ENCODE peak calls at places on chromosomes 11 and 22, in seven cellular contexts. One of them, this sample, is unnamed. For H3K9me3, the result is how much of the 10 kb centered on the place peaks cover.

GRCh38 chr11:114912826-114913225 is 234.5 kb downstream of the NXPE2 start:
- DNase-seq in CD4-positive, alpha-beta memory T cell: no peak
- DNase-seq in Caco-2: no peak
- DNase-seq in AG04450: no peak
- DNase-seq in body of pancreas: no peak
- DNase-seq in A549: no peak
- DNase-seq in IMR-90: no peak
- DNase-seq in this sample: no peak

GRCh38 chr11:84249344-84250135 is 963.4 kb upstream of the CCDC90B start:
- DNase-seq in Caco-2: no peak
- DNase-seq in IMR-90: no peak
- DNase-seq in body of pancreas: no peak
- DNase-seq in A549: no peak
- DNase-seq in AG04450: no peak
- DNase-seq in CD4-positive, alpha-beta memory T cell: no peak
- DNase-seq in this sample: no peak

GRCh38 chr11:64233913-64234839 is at the start of gene VEGFB:
- DNase-seq in CD4-positive, alpha-beta memory T cell: peak
- DNase-seq in IMR-90: peak
- DNase-seq in Caco-2: peak
- DNase-seq in body of pancreas: peak
- DNase-seq in AG04450: no peak
- DNase-seq in A549: no peak
- DNase-seq in this sample: peak

GRCh38 chr22:29112102-29112501 is 39.3 kb downstream of the KREMEN1 start:
- DNase-seq in CD4-positive, alpha-beta memory T cell: no peak
- DNase-seq in A549: no peak
- DNase-seq in Caco-2: no peak
- DNase-seq in IMR-90: no peak
- DNase-seq in AG04450: no peak
- DNase-seq in body of pancreas: no peak
- DNase-seq in this sample: no peak

GRCh38 chr22:33756508-33756949 is 163.7 kb downstream of the LARGE1 start:
- DNase-seq in AG04450: no peak
- DNase-seq in A549: no peak
- DNase-seq in Caco-2: no peak
- DNase-seq in body of pancreas: no peak
- DNase-seq in IMR-90: no peak
- DNase-seq in CD4-positive, alpha-beta memory T cell: no peak
- DNase-seq in this sample: no peak

GRCh38 chr22:21816787-21817496 is 50.5 kb downstream of the MAPK1 start:
- DNase-seq in CD4-positive, alpha-beta memory T cell: peak
- DNase-seq in IMR-90: peak
- DNase-seq in A549: peak
- DNase-seq in body of pancreas: peak
- DNase-seq in Caco-2: no peak
- DNase-seq in AG04450: peak
- DNase-seq in this sample: peak

GRCh38 chr11:19673924-19674390 is 38.7 kb upstream of the NAV2 start:
- DNase-seq in CD4-positive, alpha-beta memory T cell: no peak
- DNase-seq in body of pancreas: peak
- DNase-seq in IMR-90: no peak
- DNase-seq in A549: no peak
- DNase-seq in AG04450: no peak
- DNase-seq in Caco-2: no peak
- DNase-seq in this sample: no peak

GRCh38 chr11:44049832-44050231 is 2.1 kb downstream of the ACCSL start:
- DNase-seq in AG04450: no peak
- DNase-seq in body of pancreas: no peak
- DNase-seq in Caco-2: no peak
- DNase-seq in A549: no peak
- DNase-seq in IMR-90: no peak
- DNase-seq in CD4-positive, alpha-beta memory T cell: no peak
- DNase-seq in this sample: no peak

GRCh38 chr22:39144101-39144815 is 8.2 kb downstream of the CBX7 start:
- DNase-seq in CD4-positive, alpha-beta memory T cell: peak
- DNase-seq in A549: no peak
- DNase-seq in AG04450: no peak
- DNase-seq in IMR-90: peak
- DNase-seq in Caco-2: no peak
- DNase-seq in body of pancreas: peak
- DNase-seq in this sample: no peak

GRCh38 chr11:45585205-45585604 is 80.2 kb downstream of the CHST1 start:
- DNase-seq in CD4-positive, alpha-beta memory T cell: no peak
- DNase-seq in IMR-90: no peak
- DNase-seq in body of pancreas: no peak
- DNase-seq in AG04450: no peak
- DNase-seq in Caco-2: no peak
- DNase-seq in A549: no peak
- DNase-seq in this sample: no peak

GRCh38 chr22:49850959-49851815 is 2.5 kb upstream of the ZBED4 start:
- DNase-seq in body of pancreas: no peak
- DNase-seq in AG04450: no peak
- DNase-seq in CD4-positive, alpha-beta memory T cell: no peak
- DNase-seq in A549: no peak
- DNase-seq in IMR-90: no peak
- DNase-seq in Caco-2: no peak
- DNase-seq in this sample: no peak

GRCh38 chr22:37627091-37627490 is 12.4 kb upstream of the SH3BP1 start:
- DNase-seq in body of pancreas: no peak
- DNase-seq in IMR-90: no peak
- DNase-seq in AG04450: no peak
- DNase-seq in Caco-2: no peak
- DNase-seq in A549: no peak
- DNase-seq in CD4-positive, alpha-beta memory T cell: no peak
- DNase-seq in this sample: no peak

GRCh38 chr11:2378527-2379210 is 1.6 kb downstream of the CD81 start:
- DNase-seq in CD4-positive, alpha-beta memory T cell: no peak
- DNase-seq in A549: no peak
- DNase-seq in IMR-90: peak
- DNase-seq in AG04450: peak
- DNase-seq in body of pancreas: peak
- DNase-seq in Caco-2: no peak
- DNase-seq in this sample: no peak

GRCh38 chr22:24593810-24594568 is 1.1 kb upstream of the LRRC75B start:
- DNase-seq in Caco-2: no peak
- DNase-seq in IMR-90: no peak
- DNase-seq in A549: no peak
- DNase-seq in body of pancreas: peak
- DNase-seq in CD4-positive, alpha-beta memory T cell: no peak
- DNase-seq in AG04450: no peak
- DNase-seq in this sample: no peak

GRCh38 chr11:86699036-86699791 is 26.8 kb upstream of the ME3 start:
- DNase-seq in body of pancreas: no peak
- DNase-seq in AG04450: no peak
- DNase-seq in IMR-90: peak
- DNase-seq in CD4-positive, alpha-beta memory T cell: no peak
- DNase-seq in A549: no peak
- DNase-seq in Caco-2: no peak
- DNase-seq in this sample: no peak

GRCh38 chr11:17740649-17741235 is 6.2 kb downstream of the KCNC1 start:
- DNase-seq in AG04450: no peak
- DNase-seq in body of pancreas: no peak
- DNase-seq in IMR-90: no peak
- DNase-seq in A549: no peak
- DNase-seq in Caco-2: peak
- DNase-seq in CD4-positive, alpha-beta memory T cell: no peak
- DNase-seq in this sample: no peak

GRCh38 chr11:120807414-120808150 is 216.3 kb upstream of the TBCEL start:
- DNase-seq in body of pancreas: no peak
- DNase-seq in IMR-90: peak
- DNase-seq in Caco-2: peak
- DNase-seq in A549: peak
- DNase-seq in AG04450: peak
- DNase-seq in CD4-positive, alpha-beta memory T cell: no peak
- DNase-seq in this sample: peak

GRCh38 chr11:33994937-33995336 is 56.6 kb upstream of the CAPRIN1 start:
- DNase-seq in IMR-90: no peak
- DNase-seq in CD4-positive, alpha-beta memory T cell: no peak
- DNase-seq in AG04450: no peak
- DNase-seq in A549: no peak
- DNase-seq in Caco-2: no peak
- DNase-seq in body of pancreas: no peak
- DNase-seq in this sample: no peak

GRCh38 chr11:103091024-103091423 is 936 bp downstream of the DCUN1D5 start:
- DNase-seq in body of pancreas: no peak
- DNase-seq in AG04450: no peak
- DNase-seq in Caco-2: no peak
- DNase-seq in IMR-90: peak
- DNase-seq in A549: peak
- DNase-seq in CD4-positive, alpha-beta memory T cell: no peak
- DNase-seq in this sample: no peak

GRCh38 chr11:125404136-125404810 is 91.8 kb downstream of the FEZ1 start:
- DNase-seq in CD4-positive, alpha-beta memory T cell: no peak
- DNase-seq in A549: no peak
- DNase-seq in body of pancreas: no peak
- DNase-seq in Caco-2: no peak
- DNase-seq in AG04450: no peak
- DNase-seq in IMR-90: no peak
- DNase-seq in this sample: no peak

GRCh38 chr22:40808018-40808841 is 10.9 kb downstream of the SLC25A17 start:
- DNase-seq in IMR-90: peak
- DNase-seq in A549: no peak
- DNase-seq in Caco-2: no peak
- DNase-seq in body of pancreas: no peak
- DNase-seq in AG04450: no peak
- DNase-seq in CD4-positive, alpha-beta memory T cell: no peak
- DNase-seq in this sample: no peak

GRCh38 chr11:96827164-96827563 is 437.4 kb downstream of the JRKL start:
- DNase-seq in body of pancreas: no peak
- DNase-seq in CD4-positive, alpha-beta memory T cell: no peak
- DNase-seq in Caco-2: no peak
- DNase-seq in AG04450: no peak
- DNase-seq in IMR-90: peak
- DNase-seq in A549: no peak
- DNase-seq in this sample: no peak

GRCh38 chr11:63866211-63866610 is 27.3 kb downstream of the MARK2 start:
- DNase-seq in CD4-positive, alpha-beta memory T cell: peak
- DNase-seq in A549: no peak
- DNase-seq in AG04450: no peak
- DNase-seq in body of pancreas: peak
- DNase-seq in IMR-90: peak
- DNase-seq in Caco-2: no peak
- DNase-seq in this sample: no peak

GRCh38 chr11:121643530-121644512 is 191.1 kb upstream of the SORL1-AS1 start:
- DNase-seq in IMR-90: no peak
- DNase-seq in body of pancreas: no peak
- DNase-seq in CD4-positive, alpha-beta memory T cell: no peak
- DNase-seq in AG04450: no peak
- DNase-seq in A549: no peak
- DNase-seq in Caco-2: no peak
- DNase-seq in this sample: no peak

GRCh38 chr11:48669146-48669545 is 180.6 kb downstream of the OR4A47 start:
- DNase-seq in IMR-90: no peak
- DNase-seq in A549: no peak
- DNase-seq in AG04450: no peak
- DNase-seq in CD4-positive, alpha-beta memory T cell: no peak
- DNase-seq in Caco-2: no peak
- DNase-seq in body of pancreas: no peak
- DNase-seq in this sample: no peak
- H3K9me3 ChIP-seq in IMR-90: under half
- H3K9me3 ChIP-seq in A549: under half
- H3K9me3 ChIP-seq in AG04450: under half
- H3K9me3 ChIP-seq in CD4-positive, alpha-beta memory T cell: under half
- H3K9me3 ChIP-seq in Caco-2: under half
- H3K9me3 ChIP-seq in body of pancreas: under half
- H3K9me3 ChIP-seq in this sample: under half

GRCh38 chr22:47597041-47597440 is 834.6 kb downstream of the TBC1D22A start:
- DNase-seq in A549: no peak
- DNase-seq in CD4-positive, alpha-beta memory T cell: no peak
- DNase-seq in AG04450: no peak
- DNase-seq in body of pancreas: no peak
- DNase-seq in Caco-2: peak
- DNase-seq in IMR-90: no peak
- DNase-seq in this sample: no peak
- H3K9me3 ChIP-seq in A549: under half
- H3K9me3 ChIP-seq in CD4-positive, alpha-beta memory T cell: under half
- H3K9me3 ChIP-seq in AG04450: half or more
- H3K9me3 ChIP-seq in body of pancreas: under half
- H3K9me3 ChIP-seq in Caco-2: under half
- H3K9me3 ChIP-seq in IMR-90: under half
- H3K9me3 ChIP-seq in this sample: under half

DNA sequence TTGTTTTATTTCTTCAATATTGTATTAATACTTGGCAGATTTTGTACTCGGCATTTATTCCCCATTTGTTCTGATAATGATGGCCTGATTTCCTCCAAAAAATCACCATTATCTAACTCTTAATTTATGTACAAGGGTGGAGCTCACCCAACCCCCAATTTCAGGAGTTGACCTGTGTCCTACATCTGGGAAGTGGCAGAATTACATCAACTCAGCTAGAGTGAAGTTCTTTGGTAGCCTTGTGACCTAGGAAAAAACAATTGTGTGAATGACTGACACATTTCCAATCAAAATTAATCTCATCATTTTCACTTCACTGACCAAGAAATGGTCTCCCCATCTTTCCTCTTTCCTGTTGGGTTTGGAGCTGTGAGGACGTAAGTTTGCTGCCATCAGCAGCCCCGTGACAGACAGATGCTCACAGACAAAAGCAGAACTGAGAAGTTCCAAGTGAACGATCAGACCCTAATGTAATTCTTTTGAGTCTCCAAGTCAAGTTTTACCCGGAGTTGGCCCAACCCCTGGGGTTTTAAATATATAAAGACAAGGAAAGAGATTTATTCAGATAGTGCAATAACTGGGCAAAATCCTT is 16.6 kb upstream of the MS4A6E start:
- DNase-seq in Caco-2: no peak
- DNase-seq in IMR-90: no peak
- DNase-seq in A549: no peak
- DNase-seq in CD4-positive, alpha-beta memory T cell: no peak
- DNase-seq in body of pancreas: peak
- DNase-seq in AG04450: no peak
- DNase-seq in this sample: no peak
- H3K9me3 ChIP-seq in Caco-2: under half
- H3K9me3 ChIP-seq in IMR-90: under half
- H3K9me3 ChIP-seq in A549: under half
- H3K9me3 ChIP-seq in CD4-positive, alpha-beta memory T cell: under half
- H3K9me3 ChIP-seq in body of pancreas: under half
- H3K9me3 ChIP-seq in AG04450: under half
- H3K9me3 ChIP-seq in this sample: under half

GRCh38 chr22:47388331-47388730 is 625.9 kb downstream of the TBC1D22A start:
- DNase-seq in body of pancreas: no peak
- DNase-seq in A549: no peak
- DNase-seq in AG04450: no peak
- DNase-seq in Caco-2: no peak
- DNase-seq in IMR-90: no peak
- DNase-seq in CD4-positive, alpha-beta memory T cell: no peak
- DNase-seq in this sample: no peak
- H3K9me3 ChIP-seq in body of pancreas: under half
- H3K9me3 ChIP-seq in A549: under half
- H3K9me3 ChIP-seq in AG04450: under half
- H3K9me3 ChIP-seq in Caco-2: under half
- H3K9me3 ChIP-seq in IMR-90: under half
- H3K9me3 ChIP-seq in CD4-positive, alpha-beta memory T cell: under half
- H3K9me3 ChIP-seq in this sample: under half

This sample was measured in PC-9.